ENCODE peak calls at places on chromosomes 1 and 21, in six cellular contexts. G is A549, M is upper lobe of left lung, I is HepG2, Y is K562, D is GM12878. V is an unnamed sample.

GRCh38 chr1:41493117-41493536 is 8.6 kb upstream of the EDN2 start:
- ATAC-seq in I (no peak), G (peak), M (no peak), D (peak), Y (peak), V (no peak)

GRCh38 chr1:96525657-96526613 is 195.6 kb upstream of the PTBP2 start:
- ATAC-seq in Y (no peak), G (no peak), D (no peak), I (no peak), M (no peak), V (peak)

GRCh38 chr1:162551969-162552683 is 9.4 kb upstream of the UAP1 start:
- ATAC-seq in G (no peak), M (no peak), I (no peak), D (no peak), Y (no peak), V (peak)

GRCh38 chr21:46050651-46051378 is 47.1 kb upstream of the COL6A2 start:
- ATAC-seq in D (no peak), I (no peak), M (no peak), G (no peak), Y (no peak), V (no peak)

GRCh38 chr1:72397786-72398185 is 115.4 kb upstream of the NEGR1 start:
- ATAC-seq in I (no peak), Y (no peak), M (peak), G (no peak), D (no peak), V (no peak)

GRCh38 chr1:87706779-87707228 is 378.1 kb downstream of the LMO4 start:
- ATAC-seq in I (no peak), M (no peak), D (no peak), Y (no peak), G (no peak), V (no peak)

GRCh38 chr1:239601108-239601507 is 214.7 kb downstream of the CHRM3 start:
- ATAC-seq in G (no peak), D (no peak), I (no peak), Y (no peak), M (no peak), V (no peak)

GRCh38 chr1:164723296-164723731 is 164.3 kb downstream of the PBX1 start:
- ATAC-seq in G (no peak), M (no peak), Y (no peak), D (no peak), I (no peak), V (peak)

GRCh38 chr1:145995964-145996432 is 381 bp downstream of the TXNIP start:
- ATAC-seq in I (peak), M (no peak), D (peak), Y (peak), G (no peak), V (no peak)

GRCh38 chr1:158002022-158002629 is 8.7 kb downstream of the KIRREL1 start:
- ATAC-seq in D (no peak), G (no peak), Y (no peak), I (no peak), M (no peak), V (peak)

GRCh38 chr1:10665930-10666850 is 130.3 kb downstream of the CASZ1 start:
- ATAC-seq in M (peak), G (no peak), Y (no peak), I (no peak), D (no peak), V (peak)

GRCh38 chr1:67019600-67020136 is 34.3 kb downstream of the SLC35D1 start:
- ATAC-seq in G (no peak), D (peak), I (no peak), Y (no peak), M (no peak), V (no peak)

GRCh38 chr1:150999051-150999674 is 7.5 kb downstream of the MINDY1 start:
- ATAC-seq in D (no peak), M (no peak), I (no peak), Y (peak), G (no peak), V (no peak)

GRCh38 chr21:34261841-34262832 is 101.7 kb upstream of the KCNE2 start:
- ATAC-seq in Y (no peak), I (no peak), D (no peak), M (no peak), G (no peak), V (peak)

GRCh38 chr1:23727362-23727811 is 15.9 kb upstream of the ELOA start:
- ATAC-seq in D (peak), I (peak), Y (peak), M (peak), G (peak), V (peak)

GRCh38 chr21:30962013-30962412 is 76.3 kb downstream of the KRTAP19-8 start:
- ATAC-seq in D (no peak), Y (no peak), G (no peak), M (no peak), I (no peak), V (no peak)

GRCh38 chr1:119374208-119374877 is 5.8 kb downstream of the HAO2 start:
- ATAC-seq in M (no peak), I (no peak), Y (no peak), D (peak), G (peak), V (no peak)

GRCh38 chr1:69691179-69691578 is 123.5 kb downstream of the LRRC7 start:
- ATAC-seq in I (no peak), Y (no peak), G (no peak), D (no peak), M (no peak), V (no peak)

GRCh38 chr1:181632492-181632891 is 149.2 kb downstream of the CACNA1E start:
- ATAC-seq in D (no peak), I (no peak), M (no peak), G (no peak), Y (no peak), V (no peak)

GRCh38 chr21:33444499-33444898 is 35.3 kb downstream of the TMEM50B start:
- ATAC-seq in G (no peak), M (peak), I (no peak), Y (no peak), D (no peak), V (no peak)

GRCh38 chr1:235864965-235865525 is 1.7 kb downstream of the LYST start:
- ATAC-seq in M (no peak), G (no peak), D (no peak), Y (no peak), I (no peak), V (no peak)

GRCh38 chr1:9151326-9151860 is 22.5 kb upstream of the GPR157 start:
- ATAC-seq in I (no peak), M (peak), D (no peak), Y (peak), G (no peak), V (peak)

GRCh38 chr1:65958561-65959350 is 166.1 kb downstream of the PDE4B start:
- ATAC-seq in Y (peak), M (no peak), I (peak), G (peak), D (peak), V (no peak)

GRCh38 chr1:17212487-17213121 is 7.7 kb downstream of the PADI1 start:
- ATAC-seq in I (no peak), D (no peak), Y (no peak), G (no peak), M (no peak), V (no peak)

GRCh38 chr1:56901720-56902119 is 47.1 kb downstream of the C8A start:
- ATAC-seq in I (no peak), D (no peak), G (no peak), Y (no peak), M (peak), V (no peak)

GRCh38 chr1:171743014-171743870 is 1.4 kb upstream of the VAMP4 start:
- ATAC-seq in I (no peak), G (no peak), M (peak), D (no peak), Y (peak), V (peak)

GRCh38 chr1:171740356-171740863 is 1.5 kb downstream of the VAMP4 start:
- ATAC-seq in D (no peak), Y (no peak), I (no peak), G (no peak), M (no peak), V (no peak)

GRCh38 chr1:171740987-171741871 is 636 bp downstream of the VAMP4 start:
- ATAC-seq in G (peak), I (peak), D (peak), Y (peak), M (peak), V (peak)

GRCh38 chr1:171742577-171742922 is 685 bp upstream of the VAMP4 start:
- ATAC-seq in G (peak), Y (peak), M (peak), D (peak), I (peak), V (peak)

DNA sequence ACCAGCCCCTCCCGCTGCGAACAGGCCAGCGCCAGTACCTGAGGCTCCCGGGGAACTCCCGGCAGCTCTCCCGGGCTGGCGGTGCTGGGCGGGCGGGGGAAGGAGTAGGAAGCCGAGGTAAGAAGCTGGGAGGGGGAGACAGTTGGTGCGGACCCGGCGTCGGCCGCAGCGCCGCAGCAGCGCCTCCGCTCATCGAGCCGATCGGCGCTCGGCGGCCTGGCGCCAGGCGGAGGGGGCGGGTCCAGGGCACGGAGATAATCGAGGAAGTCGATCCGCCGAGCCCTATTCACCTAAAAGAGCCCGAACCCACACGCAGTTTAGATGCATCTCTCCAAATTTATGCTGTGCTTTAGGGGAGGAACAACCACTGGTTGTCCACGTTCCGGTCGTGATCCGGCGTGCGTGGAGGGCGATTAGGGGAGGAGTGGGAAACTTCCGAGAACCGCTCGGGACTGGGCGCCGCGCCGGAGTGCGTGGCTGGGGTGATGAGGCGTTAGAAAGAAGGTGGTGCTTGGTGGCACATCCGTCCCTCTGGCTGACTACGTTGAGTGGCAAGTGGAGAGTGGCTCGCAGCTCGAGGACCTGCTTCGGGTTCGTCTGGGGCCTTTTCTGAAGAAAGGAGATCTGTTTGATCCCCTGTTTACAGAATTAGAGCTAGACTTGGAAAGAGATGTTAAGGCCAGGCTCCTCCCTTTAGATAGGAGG is at the start of gene VAMP4:
- ATAC-seq in D (peak), G (peak), M (peak), Y (peak), I (peak), V (peak)
- TF ChIP-seq EP300 in D (no peak), G (no peak), M (peak), Y (peak), I (peak), V (no peak)

DNA sequence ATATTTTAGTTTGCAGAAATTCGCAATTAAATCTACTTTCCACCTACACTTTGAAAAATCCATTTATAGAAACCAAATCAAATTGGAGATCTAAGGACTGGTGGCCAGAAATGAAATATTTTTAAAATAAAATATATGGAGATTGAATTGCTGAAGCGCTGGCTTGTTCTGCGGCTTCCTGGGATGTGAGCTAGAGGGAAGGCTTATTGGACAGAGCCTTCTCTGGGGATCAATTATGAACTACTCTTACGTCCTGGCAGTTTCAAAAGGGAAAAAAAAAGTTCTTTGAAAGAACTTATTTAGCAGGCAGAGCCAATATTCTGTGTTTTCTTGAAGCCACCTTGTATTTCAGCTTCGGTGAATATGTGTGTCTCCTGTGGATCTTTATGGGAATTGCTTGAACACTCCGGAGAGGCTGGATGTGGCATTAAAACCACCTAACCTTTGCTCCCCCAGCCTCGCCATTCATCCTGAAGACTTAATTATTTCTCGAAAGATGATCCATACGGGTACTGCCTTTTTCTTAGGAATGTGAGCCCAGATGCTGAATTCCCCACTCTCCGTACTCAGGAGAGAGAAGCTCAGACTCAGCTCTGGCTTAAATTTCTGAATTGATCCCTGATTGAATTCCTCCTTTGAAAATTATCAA is 478.9 kb upstream of the VAMP3 start:
- ATAC-seq in M (no peak), I (no peak), Y (no peak), D (no peak), G (no peak), V (no peak)
- H3K27ac ChIP-seq in M (no peak), I (no peak), Y (no peak), D (no peak), G (peak), V (no peak)

DNA sequence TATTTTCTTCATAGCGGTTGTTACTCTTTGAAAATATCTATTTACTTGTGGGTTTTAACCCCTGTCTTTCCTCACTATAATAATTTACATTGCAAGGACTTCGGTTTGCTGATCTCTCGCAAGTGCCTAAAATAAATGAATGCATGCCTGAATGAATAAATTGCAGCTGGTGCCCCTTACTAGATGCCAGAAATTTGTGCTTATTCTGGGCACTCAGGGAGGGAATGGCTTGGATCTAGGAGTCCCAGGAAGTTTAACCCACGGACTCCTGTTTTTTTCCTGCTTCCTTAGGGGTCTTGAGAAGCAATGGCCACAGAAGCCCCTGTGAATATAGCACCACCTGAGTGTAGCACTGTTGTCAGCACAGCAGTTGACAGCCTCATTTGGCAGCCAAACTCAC is 3.9 kb upstream of the PLA2G2C start:
- ATAC-seq in M (no peak), G (no peak), D (no peak), Y (no peak), I (no peak), V (no peak)
- TF ChIP-seq EP300 in M (no peak), G (no peak), D (no peak), Y (no peak), I (no peak), V (no peak)

DNA sequence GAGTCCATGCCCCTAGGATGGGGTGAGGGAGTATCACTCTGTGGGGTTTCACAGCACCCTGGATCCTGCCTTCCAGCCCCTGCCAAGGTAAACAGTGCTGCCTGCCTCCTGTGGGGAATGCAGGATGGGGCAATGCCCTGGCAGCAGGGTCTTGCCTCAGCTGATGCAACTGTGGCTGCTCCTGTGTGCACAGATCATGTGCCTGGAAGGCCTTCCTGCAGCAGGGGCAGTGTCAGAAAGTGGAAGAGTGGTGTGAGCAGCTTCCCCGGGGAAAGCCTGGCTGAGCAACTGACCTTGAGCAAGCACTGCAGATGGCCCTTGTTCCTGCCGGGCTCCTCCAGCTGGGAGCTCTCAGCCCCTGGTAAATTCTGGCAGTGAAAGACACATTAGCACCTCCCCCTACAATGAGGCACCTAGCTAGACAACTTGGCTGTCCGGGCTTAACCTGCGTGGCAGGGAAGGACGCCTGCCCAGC is 9.9 kb downstream of the TOR3A start:
- ATAC-seq in M (peak), D (no peak), Y (no peak), I (peak), G (peak), V (peak)
- H3K27ac ChIP-seq in M (no peak), D (no peak), Y (no peak), I (peak), G (peak), V (no peak)

GRCh38 chr1:210376836-210377377 is 48.2 kb downstream of the HHAT start:
- ATAC-seq in I (no peak), Y (no peak), G (no peak), M (no peak), D (no peak), V (no peak)

GRCh38 chr1:210373878-210374599 is 45.3 kb downstream of the HHAT start:
- ATAC-seq in Y (peak), D (peak), I (peak), G (peak), M (peak), V (peak)

GRCh38 chr1:210374600-210374953 is 45.9 kb downstream of the HHAT start:
- ATAC-seq in M (peak), G (no peak), I (no peak), Y (no peak), D (peak), V (no peak)

GRCh38 chr1:210378721-210379120 is 50.0 kb downstream of the HHAT start:
- ATAC-seq in G (no peak), D (no peak), I (no peak), Y (no peak), M (no peak), V (no peak)

DNA sequence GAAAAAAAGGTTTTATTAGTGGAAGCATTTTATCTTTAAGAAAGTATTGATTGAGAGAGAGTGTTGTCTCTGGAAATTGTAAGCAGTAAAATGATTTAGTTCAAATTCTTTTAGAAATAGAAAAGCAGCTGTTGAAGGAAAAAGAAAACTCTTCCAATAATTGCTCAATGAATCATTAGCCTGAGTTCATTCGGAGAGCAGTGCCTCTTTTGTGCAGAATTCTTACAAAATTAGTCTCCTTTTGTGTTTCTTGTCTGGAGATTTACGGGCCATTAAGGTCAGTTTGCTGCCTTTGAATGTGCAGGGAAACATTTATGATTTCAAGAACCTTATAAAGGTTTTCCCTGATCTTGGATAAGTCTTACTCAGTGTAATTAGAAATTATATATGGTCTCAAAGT is 49.2 kb downstream of the HHAT start:
- ATAC-seq in I (no peak), Y (no peak), D (no peak), G (no peak), M (no peak), V (no peak)
- TF ChIP-seq EP300 in I (no peak), Y (no peak), D (no peak), G (no peak), M (no peak), V (no peak)

GRCh38 chr1:54380285-54380882 is 25.8 kb downstream of the SSBP3 start:
- ATAC-seq in M (no peak), G (no peak), I (no peak), D (no peak), Y (no peak), V (no peak)
- H3K27ac ChIP-seq in M (no peak), G (no peak), I (no peak), D (no peak), Y (no peak), V (no peak)

GRCh38 chr1:192766009-192766625 is 42.7 kb upstream of the RGS2 start:
- ATAC-seq in Y (no peak), D (no peak), G (no peak), I (no peak), M (no peak), V (no peak)

GRCh38 chr1:192766876-192767275 is 42.0 kb upstream of the RGS2 start:
- ATAC-seq in Y (no peak), M (no peak), D (no peak), I (no peak), G (no peak), V (no peak)

GRCh38 chr1:192763756-192764155 is 45.1 kb upstream of the RGS2 start:
- ATAC-seq in M (no peak), I (no peak), Y (no peak), D (no peak), G (no peak), V (no peak)

GRCh38 chr1:192763243-192763642 is 45.6 kb upstream of the RGS2 start:
- ATAC-seq in G (no peak), Y (no peak), M (no peak), D (no peak), I (no peak), V (no peak)

DNA sequence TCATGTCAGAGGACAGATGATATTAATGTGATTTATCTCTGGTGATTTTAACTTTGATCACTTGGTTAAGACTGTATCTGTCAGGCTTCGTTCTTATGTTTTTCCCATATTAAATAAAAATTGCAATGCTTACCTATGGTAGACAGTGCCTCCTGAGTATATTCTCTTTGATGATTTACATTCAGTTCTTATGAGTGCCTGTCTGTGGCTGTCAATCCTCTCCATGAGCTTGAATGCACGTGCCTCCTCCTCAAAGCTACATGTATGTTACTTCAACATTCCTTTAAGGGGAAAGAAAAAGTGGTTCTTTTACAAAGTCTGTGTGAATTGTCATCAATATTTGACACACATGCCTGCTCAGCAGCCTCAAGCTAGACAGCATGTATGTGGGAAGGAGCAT is 44.2 kb upstream of the RGS2 start:
- ATAC-seq in M (no peak), I (no peak), D (no peak), G (no peak), Y (no peak), V (no peak)
- TF ChIP-seq EP300 in M (no peak), I (no peak), D (no peak), G (no peak), Y (no peak), V (no peak)

GRCh38 chr1:62438163-62438562 is 1.3 kb downstream of the USP1 start:
- ATAC-seq in I (no peak), D (no peak), G (no peak), M (no peak), Y (peak), V (no peak)
- H3K27ac ChIP-seq in I (peak), D (peak), G (peak), M (no peak), Y (peak), V (peak)